ENCODE peak calls at places on chromosomes 13 and 19, in nine cellular contexts. One of them, this sample, is unnamed.

GRCh38 chr13:37681295-37682032 is 82.9 kb upstream of the POSTN start:
- DNase-seq in CD4-positive, alpha-beta memory T cell: no peak
- DNase-seq in heart right ventricle: no peak
- DNase-seq in colonic mucosa: no peak
- DNase-seq in hepatocyte: no peak
- DNase-seq in astrocyte: peak; percentile 83
- DNase-seq in IMR-90: peak; percentile 94
- DNase-seq in CD4-positive, CD25-positive, alpha-beta regulatory T cell: no peak
- DNase-seq in GM12864: no peak
- DNase-seq in this sample: no peak

GRCh38 chr19:45901432-45901903 is 945 bp downstream of the MYPOP start:
- DNase-seq in CD4-positive, alpha-beta memory T cell: peak; percentile 60
- DNase-seq in heart right ventricle: peak; percentile 57
- DNase-seq in colonic mucosa: peak; percentile 32
- DNase-seq in hepatocyte: peak; percentile 76
- DNase-seq in astrocyte: no peak
- DNase-seq in IMR-90: peak; percentile 42
- DNase-seq in CD4-positive, CD25-positive, alpha-beta regulatory T cell: peak; percentile 41
- DNase-seq in GM12864: no peak
- DNase-seq in this sample: peak; percentile 59

GRCh38 chr13:27053902-27054595 is 117.6 kb downstream of the USP12 start:
- DNase-seq in CD4-positive, alpha-beta memory T cell: no peak
- DNase-seq in heart right ventricle: no peak
- DNase-seq in colonic mucosa: no peak
- DNase-seq in hepatocyte: no peak
- DNase-seq in astrocyte: peak; percentile 86
- DNase-seq in IMR-90: peak; percentile 88
- DNase-seq in CD4-positive, CD25-positive, alpha-beta regulatory T cell: no peak
- DNase-seq in GM12864: no peak
- DNase-seq in this sample: no peak

GRCh38 chr13:37747071-37747612 is 122.4 kb downstream of the TRPC4 start:
- DNase-seq in CD4-positive, alpha-beta memory T cell: no peak
- DNase-seq in heart right ventricle: no peak
- DNase-seq in colonic mucosa: no peak
- DNase-seq in hepatocyte: peak; percentile 9
- DNase-seq in astrocyte: peak; percentile 81
- DNase-seq in IMR-90: peak; percentile 87
- DNase-seq in CD4-positive, CD25-positive, alpha-beta regulatory T cell: no peak
- DNase-seq in GM12864: no peak
- DNase-seq in this sample: no peak

GRCh38 chr19:51258165-51258564 is 7.3 kb downstream of the SIGLECL1 start:
- DNase-seq in CD4-positive, alpha-beta memory T cell: no peak
- DNase-seq in heart right ventricle: no peak
- DNase-seq in colonic mucosa: no peak
- DNase-seq in hepatocyte: no peak
- DNase-seq in astrocyte: no peak
- DNase-seq in IMR-90: no peak
- DNase-seq in CD4-positive, CD25-positive, alpha-beta regulatory T cell: peak; percentile 44
- DNase-seq in GM12864: no peak
- DNase-seq in this sample: no peak

GRCh38 chr19:45769821-45770191 is 754 bp upstream of the SIX5 start:
- DNase-seq in CD4-positive, alpha-beta memory T cell: peak; percentile 83
- DNase-seq in heart right ventricle: peak; percentile 56
- DNase-seq in colonic mucosa: peak; percentile 68
- DNase-seq in hepatocyte: peak; percentile 71
- DNase-seq in astrocyte: no peak
- DNase-seq in IMR-90: peak; percentile 38
- DNase-seq in CD4-positive, CD25-positive, alpha-beta regulatory T cell: peak; percentile 72
- DNase-seq in GM12864: no peak
- DNase-seq in this sample: peak; percentile 87

GRCh38 chr13:109789262-109789661 is 2.9 kb upstream of the IRS2 start:
- DNase-seq in CD4-positive, alpha-beta memory T cell: no peak
- DNase-seq in heart right ventricle: no peak
- DNase-seq in colonic mucosa: no peak
- DNase-seq in hepatocyte: no peak
- DNase-seq in astrocyte: no peak
- DNase-seq in IMR-90: no peak
- DNase-seq in CD4-positive, CD25-positive, alpha-beta regulatory T cell: no peak
- DNase-seq in GM12864: no peak
- DNase-seq in this sample: peak; percentile 62

GRCh38 chr19:2630352-2631001 is 72.0 kb downstream of the GNG7 start:
- DNase-seq in CD4-positive, alpha-beta memory T cell: peak; percentile 23
- DNase-seq in heart right ventricle: no peak
- DNase-seq in colonic mucosa: no peak
- DNase-seq in hepatocyte: no peak
- DNase-seq in astrocyte: no peak
- DNase-seq in IMR-90: no peak
- DNase-seq in CD4-positive, CD25-positive, alpha-beta regulatory T cell: no peak
- DNase-seq in GM12864: no peak
- DNase-seq in this sample: no peak

GRCh38 chr19:39106201-39106600 is 19.4 kb upstream of the PAK4 start:
- DNase-seq in CD4-positive, alpha-beta memory T cell: no peak
- DNase-seq in heart right ventricle: no peak
- DNase-seq in colonic mucosa: no peak
- DNase-seq in hepatocyte: no peak
- DNase-seq in astrocyte: no peak
- DNase-seq in IMR-90: no peak
- DNase-seq in CD4-positive, CD25-positive, alpha-beta regulatory T cell: no peak
- DNase-seq in GM12864: no peak
- DNase-seq in this sample: no peak

GRCh38 chr19:3646336-3647092 is 19.9 kb upstream of the CACTIN start:
- DNase-seq in CD4-positive, alpha-beta memory T cell: no peak
- DNase-seq in heart right ventricle: no peak
- DNase-seq in colonic mucosa: no peak
- DNase-seq in hepatocyte: no peak
- DNase-seq in astrocyte: no peak
- DNase-seq in IMR-90: no peak
- DNase-seq in CD4-positive, CD25-positive, alpha-beta regulatory T cell: no peak
- DNase-seq in GM12864: no peak
- DNase-seq in this sample: no peak

GRCh38 chr19:10662384-10663251 is 8.5 kb downstream of the ILF3 start:
- DNase-seq in CD4-positive, alpha-beta memory T cell: no peak
- DNase-seq in heart right ventricle: no peak
- DNase-seq in colonic mucosa: no peak
- DNase-seq in hepatocyte: no peak
- DNase-seq in astrocyte: peak; percentile 76
- DNase-seq in IMR-90: peak; percentile 37
- DNase-seq in CD4-positive, CD25-positive, alpha-beta regulatory T cell: no peak
- DNase-seq in GM12864: no peak
- DNase-seq in this sample: no peak

GRCh38 chr13:106756446-106756845 is 188.5 kb upstream of the ARGLU1 start:
- DNase-seq in CD4-positive, alpha-beta memory T cell: no peak
- DNase-seq in heart right ventricle: peak; percentile 24
- DNase-seq in colonic mucosa: no peak
- DNase-seq in hepatocyte: peak; percentile 26
- DNase-seq in astrocyte: no peak
- DNase-seq in IMR-90: no peak
- DNase-seq in CD4-positive, CD25-positive, alpha-beta regulatory T cell: no peak
- DNase-seq in GM12864: no peak
- DNase-seq in this sample: no peak

GRCh38 chr19:48445256-48445605 is 552 bp upstream of the GRWD1 start:
- DNase-seq in CD4-positive, alpha-beta memory T cell: no peak
- DNase-seq in heart right ventricle: no peak
- DNase-seq in colonic mucosa: no peak
- DNase-seq in hepatocyte: peak; percentile 85
- DNase-seq in astrocyte: peak; percentile 92
- DNase-seq in IMR-90: peak; percentile 94
- DNase-seq in CD4-positive, CD25-positive, alpha-beta regulatory T cell: no peak
- DNase-seq in GM12864: no peak
- DNase-seq in this sample: peak; percentile 62

GRCh38 chr19:2841858-2842574 is 741 bp downstream of the ZNF555 start:
- DNase-seq in CD4-positive, alpha-beta memory T cell: no peak
- DNase-seq in heart right ventricle: peak; percentile 31
- DNase-seq in colonic mucosa: no peak
- DNase-seq in hepatocyte: peak; percentile 45
- DNase-seq in astrocyte: no peak
- DNase-seq in IMR-90: no peak
- DNase-seq in CD4-positive, CD25-positive, alpha-beta regulatory T cell: no peak
- DNase-seq in GM12864: no peak
- DNase-seq in this sample: peak; percentile 25

GRCh38 chr13:44605275-44605674 is 29.1 kb upstream of the TSC22D1 start:
- DNase-seq in CD4-positive, alpha-beta memory T cell: no peak
- DNase-seq in heart right ventricle: no peak
- DNase-seq in colonic mucosa: no peak
- DNase-seq in hepatocyte: no peak
- DNase-seq in astrocyte: no peak
- DNase-seq in IMR-90: no peak
- DNase-seq in CD4-positive, CD25-positive, alpha-beta regulatory T cell: no peak
- DNase-seq in GM12864: no peak
- DNase-seq in this sample: peak; percentile 52

GRCh38 chr13:46062190-46062589 is 9.6 kb upstream of the ZC3H13 start:
- DNase-seq in CD4-positive, alpha-beta memory T cell: no peak
- DNase-seq in heart right ventricle: no peak
- DNase-seq in colonic mucosa: no peak
- DNase-seq in hepatocyte: peak; percentile 13
- DNase-seq in astrocyte: no peak
- DNase-seq in IMR-90: peak; percentile 61
- DNase-seq in CD4-positive, CD25-positive, alpha-beta regulatory T cell: no peak
- DNase-seq in GM12864: no peak
- DNase-seq in this sample: no peak

GRCh38 chr19:16588089-16588823 is 16.0 kb upstream of the SLC35E1 start:
- DNase-seq in CD4-positive, alpha-beta memory T cell: peak; percentile 84
- DNase-seq in heart right ventricle: peak; percentile 34
- DNase-seq in colonic mucosa: peak; percentile 47
- DNase-seq in hepatocyte: no peak
- DNase-seq in astrocyte: peak; percentile 34
- DNase-seq in IMR-90: peak; percentile 19
- DNase-seq in CD4-positive, CD25-positive, alpha-beta regulatory T cell: peak; percentile 85
- DNase-seq in GM12864: peak; percentile 90
- DNase-seq in this sample: no peak

GRCh38 chr19:4724252-4724514 is 541 bp upstream of the DPP9 start:
- DNase-seq in CD4-positive, alpha-beta memory T cell: no peak
- DNase-seq in heart right ventricle: no peak
- DNase-seq in colonic mucosa: peak; percentile 35
- DNase-seq in hepatocyte: no peak
- DNase-seq in astrocyte: no peak
- DNase-seq in IMR-90: no peak
- DNase-seq in CD4-positive, CD25-positive, alpha-beta regulatory T cell: no peak
- DNase-seq in GM12864: no peak
- DNase-seq in this sample: no peak

GRCh38 chr13:103066991-103067390 is 774 bp upstream of the SLC10A2 start:
- DNase-seq in CD4-positive, alpha-beta memory T cell: no peak
- DNase-seq in heart right ventricle: no peak
- DNase-seq in colonic mucosa: no peak
- DNase-seq in hepatocyte: no peak
- DNase-seq in astrocyte: no peak
- DNase-seq in IMR-90: no peak
- DNase-seq in CD4-positive, CD25-positive, alpha-beta regulatory T cell: no peak
- DNase-seq in GM12864: no peak
- DNase-seq in this sample: no peak
- H3K4me3 ChIP-seq in CD4-positive, alpha-beta memory T cell: no peak overlapping the region
- H3K4me3 ChIP-seq in heart right ventricle: no peak overlapping the region
- H3K4me3 ChIP-seq in colonic mucosa: no peak overlapping the region
- H3K4me3 ChIP-seq in hepatocyte: no peak overlapping the region
- H3K4me3 ChIP-seq in astrocyte: no peak overlapping the region
- H3K4me3 ChIP-seq in IMR-90: no peak overlapping the region
- H3K4me3 ChIP-seq in CD4-positive, CD25-positive, alpha-beta regulatory T cell: no peak overlapping the region
- H3K4me3 ChIP-seq in GM12864: no peak overlapping the region
- H3K4me3 ChIP-seq in this sample: no peak overlapping the region

DNA sequence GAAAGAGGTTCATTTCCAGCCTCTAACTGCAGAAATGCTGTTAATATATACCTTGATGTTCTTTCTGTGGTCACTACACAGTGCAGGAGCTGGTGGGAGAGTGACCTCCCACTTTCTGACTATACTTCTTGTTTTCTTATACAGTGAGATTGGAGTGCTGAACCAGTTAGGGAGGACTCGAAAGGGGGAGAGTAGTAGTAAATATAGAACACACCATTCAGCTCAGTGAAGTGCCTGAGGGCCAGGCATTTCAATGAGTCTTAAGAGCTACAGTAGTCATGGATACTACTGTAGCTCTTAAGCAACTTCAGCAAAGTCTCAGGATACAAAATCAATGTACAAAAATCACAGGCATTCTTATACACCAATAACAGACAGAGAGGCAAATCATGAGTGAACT is 372.9 kb downstream of the MTUS2 start:
- DNase-seq in CD4-positive, alpha-beta memory T cell: no peak
- DNase-seq in heart right ventricle: no peak
- DNase-seq in colonic mucosa: no peak
- DNase-seq in hepatocyte: no peak
- DNase-seq in astrocyte: no peak
- DNase-seq in IMR-90: no peak
- DNase-seq in CD4-positive, CD25-positive, alpha-beta regulatory T cell: no peak
- DNase-seq in GM12864: no peak
- DNase-seq in this sample: no peak
- H3K4me3 ChIP-seq in CD4-positive, alpha-beta memory T cell: no peak overlapping the region
- H3K4me3 ChIP-seq in heart right ventricle: no peak overlapping the region
- H3K4me3 ChIP-seq in colonic mucosa: no peak overlapping the region
- H3K4me3 ChIP-seq in hepatocyte: no peak overlapping the region
- H3K4me3 ChIP-seq in astrocyte: no peak overlapping the region
- H3K4me3 ChIP-seq in IMR-90: no peak overlapping the region
- H3K4me3 ChIP-seq in CD4-positive, CD25-positive, alpha-beta regulatory T cell: no peak overlapping the region
- H3K4me3 ChIP-seq in GM12864: no peak overlapping the region
- H3K4me3 ChIP-seq in this sample: no peak overlapping the region

GRCh38 chr13:50527612-50528509 is 315.6 kb downstream of the DLEU7 start:
- DNase-seq in CD4-positive, alpha-beta memory T cell: no peak
- DNase-seq in heart right ventricle: no peak
- DNase-seq in colonic mucosa: no peak
- DNase-seq in hepatocyte: no peak
- DNase-seq in astrocyte: no peak
- DNase-seq in IMR-90: no peak
- DNase-seq in CD4-positive, CD25-positive, alpha-beta regulatory T cell: no peak
- DNase-seq in GM12864: no peak
- DNase-seq in this sample: no peak
- H3K4me3 ChIP-seq in CD4-positive, alpha-beta memory T cell: no peak overlapping the region
- H3K4me3 ChIP-seq in heart right ventricle: no peak overlapping the region
- H3K4me3 ChIP-seq in colonic mucosa: no peak overlapping the region
- H3K4me3 ChIP-seq in hepatocyte: no peak overlapping the region
- H3K4me3 ChIP-seq in astrocyte: no peak overlapping the region
- H3K4me3 ChIP-seq in IMR-90: no peak overlapping the region
- H3K4me3 ChIP-seq in CD4-positive, CD25-positive, alpha-beta regulatory T cell: no peak overlapping the region
- H3K4me3 ChIP-seq in GM12864: no peak overlapping the region
- H3K4me3 ChIP-seq in this sample: no peak overlapping the region

GRCh38 chr19:784541-784940 is 12.7 kb upstream of the PTBP1 start:
- DNase-seq in CD4-positive, alpha-beta memory T cell: peak; percentile 5
- DNase-seq in heart right ventricle: no peak
- DNase-seq in colonic mucosa: no peak
- DNase-seq in hepatocyte: peak; percentile 2
- DNase-seq in astrocyte: no peak
- DNase-seq in IMR-90: no peak
- DNase-seq in CD4-positive, CD25-positive, alpha-beta regulatory T cell: no peak
- DNase-seq in GM12864: no peak
- DNase-seq in this sample: peak; percentile 60

GRCh38 chr19:780935-781334 is 16.3 kb upstream of the PTBP1 start:
- DNase-seq in CD4-positive, alpha-beta memory T cell: no peak
- DNase-seq in heart right ventricle: no peak
- DNase-seq in colonic mucosa: no peak
- DNase-seq in hepatocyte: peak; percentile 12
- DNase-seq in astrocyte: no peak
- DNase-seq in IMR-90: no peak
- DNase-seq in CD4-positive, CD25-positive, alpha-beta regulatory T cell: no peak
- DNase-seq in GM12864: no peak
- DNase-seq in this sample: no peak

GRCh38 chr19:782195-783043 is 14.8 kb upstream of the PTBP1 start:
- DNase-seq in CD4-positive, alpha-beta memory T cell: no peak
- DNase-seq in heart right ventricle: no peak
- DNase-seq in colonic mucosa: no peak
- DNase-seq in hepatocyte: peak; percentile 68
- DNase-seq in astrocyte: peak; percentile 66
- DNase-seq in IMR-90: peak; percentile 33
- DNase-seq in CD4-positive, CD25-positive, alpha-beta regulatory T cell: no peak
- DNase-seq in GM12864: no peak
- DNase-seq in this sample: peak; percentile 27

GRCh38 chr19:778910-779653 is 18.2 kb upstream of the PTBP1 start:
- DNase-seq in CD4-positive, alpha-beta memory T cell: no peak
- DNase-seq in heart right ventricle: no peak
- DNase-seq in colonic mucosa: no peak
- DNase-seq in hepatocyte: peak; percentile 85
- DNase-seq in astrocyte: peak; percentile 85
- DNase-seq in IMR-90: peak; percentile 94
- DNase-seq in CD4-positive, CD25-positive, alpha-beta regulatory T cell: no peak
- DNase-seq in GM12864: no peak
- DNase-seq in this sample: peak; percentile 77

GRCh38 chr19:781800-782194 is 15.5 kb upstream of the PTBP1 start:
- DNase-seq in CD4-positive, alpha-beta memory T cell: no peak
- DNase-seq in heart right ventricle: no peak
- DNase-seq in colonic mucosa: no peak
- DNase-seq in hepatocyte: no peak
- DNase-seq in astrocyte: no peak
- DNase-seq in IMR-90: no peak
- DNase-seq in CD4-positive, CD25-positive, alpha-beta regulatory T cell: no peak
- DNase-seq in GM12864: no peak
- DNase-seq in this sample: no peak
- H3K4me3 ChIP-seq in CD4-positive, alpha-beta memory T cell: no peak overlapping the region
- H3K4me3 ChIP-seq in heart right ventricle: peak overlapping the region; percentile 39
- H3K4me3 ChIP-seq in colonic mucosa: no peak overlapping the region
- H3K4me3 ChIP-seq in hepatocyte: no peak overlapping the region
- H3K4me3 ChIP-seq in astrocyte: no peak overlapping the region
- H3K4me3 ChIP-seq in IMR-90: no peak overlapping the region
- H3K4me3 ChIP-seq in CD4-positive, CD25-positive, alpha-beta regulatory T cell: no peak overlapping the region
- H3K4me3 ChIP-seq in GM12864: no peak overlapping the region
- H3K4me3 ChIP-seq in this sample: peak overlapping the region; percentile 8

This sample was measured in right cardiac atrium.